ENCODE peak calls at places on chromosome 5, in four cellular contexts. One of them, this sample, is unnamed.

GRCh38 chr5:126054593-126055347 is 368.4 kb upstream of the GRAMD2B start:
- DNase-seq in DMS53: no peak
- DNase-seq in heart right ventricle: no peak
- DNase-seq in NCI-H748 treated with DMSO at 0.1 percent for 48 hours: peak
- DNase-seq in this sample: peak

GRCh38 chr5:115460476-115460875 is 84.1 kb downstream of the FEM1C start:
- DNase-seq in DMS53: peak
- DNase-seq in NCI-H748 treated with DMSO at 0.1 percent for 48 hours: no peak
- DNase-seq in heart right ventricle: peak
- DNase-seq in this sample: no peak

GRCh38 chr5:23332650-23333251 is 174.7 kb upstream of the PRDM9 start:
- DNase-seq in NCI-H748 treated with DMSO at 0.1 percent for 48 hours: no peak
- DNase-seq in heart right ventricle: no peak
- DNase-seq in DMS53: peak
- DNase-seq in this sample: peak

GRCh38 chr5:76547242-76547890 is 75.8 kb downstream of the F2RL2 start:
- DNase-seq in NCI-H748 treated with DMSO at 0.1 percent for 48 hours: no peak
- DNase-seq in DMS53: no peak
- DNase-seq in heart right ventricle: no peak
- DNase-seq in this sample: no peak

GRCh38 chr5:169628891-169629290 is 8.2 kb upstream of the DOCK2 start:
- DNase-seq in heart right ventricle: no peak
- DNase-seq in NCI-H748 treated with DMSO at 0.1 percent for 48 hours: no peak
- DNase-seq in DMS53: no peak
- DNase-seq in this sample: no peak

GRCh38 chr5:126599499-126599898 is 1.2 kb upstream of the PHAX start:
- DNase-seq in NCI-H748 treated with DMSO at 0.1 percent for 48 hours: no peak
- DNase-seq in DMS53: no peak
- DNase-seq in heart right ventricle: no peak
- DNase-seq in this sample: no peak

GRCh38 chr5:72991394-72991793 is 35.6 kb downstream of the FCHO2 start:
- DNase-seq in NCI-H748 treated with DMSO at 0.1 percent for 48 hours: no peak
- DNase-seq in DMS53: no peak
- DNase-seq in heart right ventricle: no peak
- DNase-seq in this sample: no peak

GRCh38 chr5:11422342-11422741 is 481.9 kb downstream of the CTNND2 start:
- DNase-seq in DMS53: no peak
- DNase-seq in NCI-H748 treated with DMSO at 0.1 percent for 48 hours: no peak
- DNase-seq in heart right ventricle: no peak
- DNase-seq in this sample: no peak

GRCh38 chr5:141533897-141534296 is 45.0 kb downstream of the PCDHGC5 start:
- DNase-seq in DMS53: no peak
- DNase-seq in NCI-H748 treated with DMSO at 0.1 percent for 48 hours: no peak
- DNase-seq in heart right ventricle: no peak
- DNase-seq in this sample: no peak

GRCh38 chr5:21164425-21164824 is 1176.4 kb upstream of the CDH18 start:
- DNase-seq in DMS53: no peak
- DNase-seq in heart right ventricle: no peak
- DNase-seq in NCI-H748 treated with DMSO at 0.1 percent for 48 hours: no peak
- DNase-seq in this sample: no peak

GRCh38 chr5:148684528-148684927 is 30.2 kb upstream of the HTR4 start:
- DNase-seq in DMS53: no peak
- DNase-seq in heart right ventricle: no peak
- DNase-seq in NCI-H748 treated with DMSO at 0.1 percent for 48 hours: no peak
- DNase-seq in this sample: no peak

GRCh38 chr5:127367912-127368468 is 77.4 kb downstream of the MEGF10 start:
- DNase-seq in DMS53: no peak
- DNase-seq in heart right ventricle: no peak
- DNase-seq in NCI-H748 treated with DMSO at 0.1 percent for 48 hours: no peak
- DNase-seq in this sample: no peak

GRCh38 chr5:39714036-39714698 is 289.4 kb upstream of the DAB2 start:
- DNase-seq in NCI-H748 treated with DMSO at 0.1 percent for 48 hours: peak
- DNase-seq in heart right ventricle: no peak
- DNase-seq in DMS53: peak
- DNase-seq in this sample: peak

This sample was measured in NCI-H69.